ENCODE peak calls at places on chromosomes 7 and 10, in four cellular contexts. L, J, V and K are unnamed samples.

GRCh38 chr10:42882597-42882996 is 100.0 kb downstream of the BMS1 start:
- DNase-seq in L (no peak), J (no peak), V (no peak), K (no peak)

GRCh38 chr10:49264177-49264677 is 34.7 kb upstream of the C10orf71 start:
- DNase-seq in L (no peak), J (no peak), V (no peak), K (no peak)

GRCh38 chr10:2037966-2038493 is 300.7 kb upstream of the ADARB2 start:
- DNase-seq in L (no peak), J (no peak), V (no peak), K (no peak)

GRCh38 chr10:4778761-4779160 is 47.2 kb upstream of the AKR1E2 start:
- DNase-seq in L (no peak), J (no peak), V (no peak), K (no peak)

GRCh38 chr7:680411-681127 is 45.9 kb upstream of the DNAAF5 start:
- DNase-seq in L (no peak), J (no peak), V (no peak), K (no peak)

GRCh38 chr7:115635367-115635766 is 395.2 kb downstream of the TFEC start:
- DNase-seq in L (no peak), J (no peak), V (peak; percentile 78), K (peak; percentile 1)

GRCh38 chr7:137774793-137775201 is 72.0 kb downstream of the DGKI start:
- DNase-seq in L (no peak), J (no peak), V (no peak), K (peak; percentile 9)

GRCh38 chr10:129522041-129522585 is 55.1 kb downstream of the MGMT start:
- DNase-seq in L (no peak), J (no peak), V (no peak), K (no peak)

GRCh38 chr7:1058311-1058710 is 14.0 kb downstream of the GPR146 start:
- DNase-seq in L (no peak), J (no peak), V (no peak), K (no peak)

GRCh38 chr7:2299131-2299829 is 15.0 kb downstream of the SNX8 start:
- DNase-seq in L (peak; percentile 75), J (no peak), V (peak; percentile 87), K (peak; percentile 88)

GRCh38 chr10:29751686-29752085 is 116.9 kb upstream of the SVIL start:
- DNase-seq in L (no peak), J (no peak), V (no peak), K (no peak)

GRCh38 chr10:119542357-119542989 is at the start of gene RGS10:
- DNase-seq in L (no peak), J (peak; percentile 60), V (peak; percentile 81), K (peak; percentile 73)

GRCh38 chr7:96701258-96701657 is 8.4 kb downstream of the SEM1 start:
- DNase-seq in L (no peak), J (no peak), V (no peak), K (no peak)

GRCh38 chr10:121804460-121804859 is 123.4 kb downstream of the ATE1 start:
- DNase-seq in L (no peak), J (no peak), V (peak; percentile 25), K (peak; percentile 73)

GRCh38 chr10:3548702-3549101 is 236.3 kb downstream of the KLF6 start:
- DNase-seq in L (no peak), J (no peak), V (no peak), K (peak; percentile 50)

GRCh38 chr7:117112640-117113039 is 159.3 kb downstream of the ST7 start:
- DNase-seq in L (no peak), J (no peak), V (no peak), K (no peak)

GRCh38 chr10:87961314-87961713 is 97.9 kb downstream of the PTEN start:
- DNase-seq in L (peak; percentile 82), J (no peak), V (peak; percentile 54), K (peak; percentile 49)

GRCh38 chr7:129376076-129376777 is 58.0 kb upstream of the STRIP2 start:
- DNase-seq in L (no peak), J (peak; percentile 60), V (peak; percentile 32), K (peak; percentile 49)

GRCh38 chr7:50125766-50126165 is 32.7 kb upstream of the ZPBP start:
- DNase-seq in L (no peak), J (no peak), V (no peak), K (no peak)

GRCh38 chr10:127535802-127536515 is 13.2 kb upstream of the NPS start:
- DNase-seq in L (no peak), J (no peak), V (no peak), K (no peak)

GRCh38 chr7:14606101-14606500 is 296.4 kb downstream of the DGKB start:
- DNase-seq in L (no peak), J (no peak), V (no peak), K (peak; percentile 34)

GRCh38 chr7:108584211-108584610 is 14.5 kb downstream of the DNAJB9 start:
- DNase-seq in L (no peak), J (no peak), V (no peak), K (peak; percentile 10)

GRCh38 chr10:52215745-52216361 is 98.2 kb upstream of the DKK1 start:
- DNase-seq in L (peak; percentile 23), J (peak; percentile 34), V (peak; percentile 81), K (peak; percentile 87)

GRCh38 chr7:95527033-95527775 is 41.5 kb downstream of the ASB4 start:
- DNase-seq in L (no peak), J (peak; percentile 69), V (peak; percentile 54), K (peak; percentile 75)

GRCh38 chr7:2521952-2522591 is 2.5 kb downstream of the LFNG start:
- DNase-seq in L (no peak), J (no peak), V (no peak), K (peak; percentile 57)

GRCh38 chr7:93316730-93317129 is 84.6 kb downstream of the VPS50 start:
- DNase-seq in L (no peak), J (no peak), V (no peak), K (no peak)

GRCh38 chr7:38411404-38411803 is 138.0 kb upstream of the TARP start:
- DNase-seq in L (no peak), J (no peak), V (peak; percentile 8), K (peak; percentile 21)

GRCh38 chr7:68425377-68425776 is 1172.9 kb upstream of the AUTS2 start:
- DNase-seq in L (no peak), J (peak; percentile 40), V (no peak), K (no peak)

GRCh38 chr7:150737265-150738055 is at the start of gene GIMAP5:
- DNase-seq in L (no peak), J (no peak), V (no peak), K (no peak)

GRCh38 chr10:102743588-102744373 is at the start of gene WBP1L:
- DNase-seq in L (peak; percentile 100), J (peak; percentile 94), V (peak; percentile 100), K (peak; percentile 100)

GRCh38 chr7:36318116-36318515 is 71.5 kb upstream of the ANLN start:
- DNase-seq in L (no peak), J (no peak), V (no peak), K (no peak)

GRCh38 chr7:28272461-28272877 is 91.9 kb upstream of the JAZF1 start:
- DNase-seq in L (no peak), J (peak; percentile 84), V (peak; percentile 72), K (peak; percentile 62)
- H3K4me3 ChIP-seq in L (no peak overlapping the region), J (peak overlapping the region; percentile 43), V (peak overlapping the region; percentile 3), K (no peak overlapping the region)

GRCh38 chr10:79246209-79246581 is 101.1 kb upstream of the PPIF start:
- DNase-seq in L (no peak), J (no peak), V (no peak), K (peak; percentile 49)

GRCh38 chr10:79243211-79244067 is 103.8 kb upstream of the PPIF start:
- DNase-seq in L (no peak), J (peak; percentile 81), V (no peak), K (no peak)

GRCh38 chr10:79244068-79244442 is 103.2 kb upstream of the PPIF start:
- DNase-seq in L (no peak), J (no peak), V (no peak), K (no peak)

GRCh38 chr10:79245539-79246208 is 101.6 kb upstream of the PPIF start:
- DNase-seq in L (no peak), J (no peak), V (no peak), K (peak; percentile 38)

GRCh38 chr10:79244841-79245504 is 102.3 kb upstream of the PPIF start:
- DNase-seq in L (no peak), J (no peak), V (no peak), K (peak; percentile 25)
- H3K4me3 ChIP-seq in L (no peak overlapping the region), J (peak overlapping the region; percentile 84), V (no peak overlapping the region), K (no peak overlapping the region)

DNA sequence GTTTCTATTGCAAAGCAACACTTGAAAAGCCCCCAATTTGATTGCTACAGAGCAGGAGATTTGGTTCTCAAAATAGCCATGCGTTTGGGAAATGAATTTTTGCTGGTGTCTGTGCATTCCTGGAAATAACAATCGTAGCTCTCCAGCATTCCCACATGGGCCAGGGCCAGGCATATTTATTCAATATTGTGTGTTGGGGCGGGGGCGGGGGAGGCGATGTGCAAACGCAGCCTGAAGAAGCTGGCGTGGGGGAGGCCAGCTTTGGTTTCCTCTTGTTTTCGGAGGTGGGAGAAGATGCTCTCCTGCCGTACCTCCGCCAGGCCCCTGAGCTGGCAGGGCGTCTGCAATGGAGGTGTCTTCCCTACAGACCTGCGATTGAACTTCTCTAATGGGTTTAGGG is 56.7 kb upstream of the HABP2 start:
- DNase-seq in L (no peak), J (no peak), V (no peak), K (no peak)
- H3K4me3 ChIP-seq in L (no peak overlapping the region), J (no peak overlapping the region), V (no peak overlapping the region), K (no peak overlapping the region)

GRCh38 chr7:79977481-79977880 is 157.2 kb upstream of the GNAI1 start:
- DNase-seq in L (no peak), J (no peak), V (no peak), K (no peak)

GRCh38 chr7:79984210-79984609 is 150.4 kb upstream of the GNAI1 start:
- DNase-seq in L (peak; percentile 65), J (no peak), V (no peak), K (peak; percentile 11)

GRCh38 chr7:79980376-79980775 is 154.3 kb upstream of the GNAI1 start:
- DNase-seq in L (no peak), J (no peak), V (no peak), K (no peak)

GRCh38 chr7:79982151-79982770 is 152.4 kb upstream of the GNAI1 start:
- DNase-seq in L (no peak), J (no peak), V (peak; percentile 66), K (no peak)

GRCh38 chr7:79979437-79979836 is 155.2 kb upstream of the GNAI1 start:
- DNase-seq in L (no peak), J (no peak), V (peak; percentile 93), K (peak; percentile 75)
- H3K4me3 ChIP-seq in L (no peak overlapping the region), J (no peak overlapping the region), V (no peak overlapping the region), K (no peak overlapping the region)